ENCODE peak calls at places on chromosome 20, in seven cellular contexts. E is uterus, P is gastrocnemius medialis, O is tibial nerve, D is esophagus squamous epithelium, A is adrenal gland, Z is stomach. H is an unnamed sample.
A peak's percentile ranks its signal among the peaks of the same experiment; 100 is the strongest.

GRCh38 chr20:4555188-4555893 is 166.4 kb upstream of the PRND start:
- DNase-seq in D (no peak), A (no peak), O (no peak), P (no peak), E (no peak), Z (no peak), H (no peak)

GRCh38 chr20:32203556-32204484 is 3.7 kb downstream of the PLAGL2 start:
- DNase-seq in A (no peak), P (peak; percentile 40), Z (peak; percentile 63), E (peak; percentile 73), D (no peak), O (no peak), H (peak; percentile 46)

GRCh38 chr20:62977613-62978558 is 25.4 kb downstream of the SLC17A9 start:
- DNase-seq in A (no peak), P (no peak), Z (peak; percentile 60), D (no peak), O (no peak), E (no peak), H (no peak)

GRCh38 chr20:58407966-58408557 is 19.0 kb downstream of the VAPB start:
- DNase-seq in D (no peak), Z (no peak), P (peak; percentile 59), O (no peak), A (no peak), E (no peak), H (no peak)

GRCh38 chr20:38222231-38222922 is 38.2 kb downstream of the KIAA1755 start:
- DNase-seq in O (peak; percentile 64), A (peak; percentile 69), Z (peak; percentile 74), E (peak; percentile 60), D (no peak), P (no peak), H (peak; percentile 37)

GRCh38 chr20:5448449-5449118 is 131.8 kb upstream of the PROKR2 start:
- DNase-seq in A (peak; percentile 37), D (no peak), Z (peak; percentile 51), E (no peak), O (peak; percentile 21), P (no peak), H (peak; percentile 47)

GRCh38 chr20:37395921-37396519 is 50.1 kb downstream of the SRC start:
- DNase-seq in P (no peak), D (no peak), O (no peak), A (no peak), Z (no peak), E (no peak), H (no peak)

GRCh38 chr20:52060794-52061714 is 130.5 kb downstream of the ZFP64 start:
- DNase-seq in D (no peak), O (no peak), A (no peak), P (no peak), Z (no peak), E (no peak), H (no peak)

GRCh38 chr20:63767886-63768285 is 28.3 kb downstream of the SLC2A4RG start:
- DNase-seq in Z (no peak), A (no peak), D (no peak), P (no peak), E (no peak), O (no peak), H (no peak)

GRCh38 chr20:19851863-19852262 is 93.8 kb downstream of the RIN2 start:
- DNase-seq in O (no peak), D (no peak), Z (no peak), A (no peak), P (no peak), E (no peak), H (no peak)

GRCh38 chr20:37904845-37905244 is 1.9 kb downstream of the VSTM2L start:
- DNase-seq in E (no peak), D (no peak), O (no peak), P (no peak), Z (no peak), A (no peak), H (no peak)

GRCh38 chr20:9015984-9016324 is 52.9 kb upstream of the PLCB4 start:
- DNase-seq in Z (no peak), A (no peak), D (no peak), O (no peak), E (no peak), P (no peak), H (no peak)

GRCh38 chr20:44715495-44716308 is 533 bp downstream of the CCN5 start:
- DNase-seq in D (no peak), O (no peak), Z (no peak), E (no peak), P (no peak), A (no peak), H (no peak)

GRCh38 chr20:54148947-54149764 is 24.6 kb downstream of the CYP24A1 start:
- DNase-seq in D (no peak), O (no peak), E (no peak), Z (no peak), A (no peak), P (no peak), H (peak; percentile 93)

GRCh38 chr20:59051666-59052065 is 9.1 kb upstream of the PRELID3B start:
- DNase-seq in D (no peak), E (no peak), A (no peak), P (no peak), O (no peak), Z (no peak), H (no peak)

GRCh38 chr20:56343861-56344381 is 14.9 kb upstream of the FAM210B start:
- DNase-seq in E (no peak), P (no peak), Z (peak; percentile 51), A (peak; percentile 47), D (no peak), O (no peak), H (peak; percentile 39)

GRCh38 chr20:53355790-53356189 is 237.8 kb downstream of the ZNF217 start:
- DNase-seq in O (no peak), A (no peak), E (no peak), P (no peak), D (no peak), Z (no peak), H (no peak)

GRCh38 chr20:52801628-52802006 is 170.5 kb upstream of the TSHZ2 start:
- DNase-seq in D (no peak), Z (peak; percentile 50), O (no peak), P (no peak), E (no peak), A (peak; percentile 46), H (peak; percentile 43)

GRCh38 chr20:59972037-59972801 is 14.0 kb downstream of the CDH26 start:
- DNase-seq in O (no peak), E (no peak), D (no peak), P (no peak), Z (no peak), A (no peak), H (peak; percentile 76)

GRCh38 chr20:56983813-56984212 is 282.6 kb downstream of the BMP7 start:
- DNase-seq in P (no peak), D (no peak), A (no peak), Z (no peak), O (no peak), E (no peak), H (no peak)

GRCh38 chr20:43776691-43777090 is 49.9 kb upstream of the GTSF1L start:
- DNase-seq in E (no peak), A (no peak), D (no peak), P (no peak), O (no peak), Z (no peak), H (no peak)

GRCh38 chr20:46406200-46406985 is at the start of gene ELMO2:
- DNase-seq in A (peak; percentile 97), P (peak; percentile 97), E (peak; percentile 99), D (peak; percentile 91), O (peak; percentile 98), Z (peak; percentile 99), H (peak; percentile 99)
- TF ChIP-seq POLR2A in A (peak; percentile 24), P (peak; percentile 88), E (peak; percentile 73), D (no peak), O (peak; percentile 52), Z (no peak), H (peak; percentile 69)

GRCh38 chr20:41166201-41167117 is 29.1 kb downstream of the PLCG1 start:
- DNase-seq in Z (no peak), O (no peak), E (no peak), P (no peak), D (no peak), A (no peak), H (no peak)

GRCh38 chr20:41165001-41165882 is 27.9 kb downstream of the PLCG1 start:
- DNase-seq in D (no peak), A (no peak), Z (no peak), P (no peak), O (no peak), E (no peak), H (no peak)

GRCh38 chr20:41167481-41168253 is 30.3 kb downstream of the PLCG1 start:
- DNase-seq in P (no peak), Z (no peak), A (no peak), D (no peak), O (no peak), E (no peak), H (no peak)

GRCh38 chr20:41168281-41169183 is 31.2 kb downstream of the PLCG1 start:
- DNase-seq in A (no peak), O (no peak), D (no peak), E (peak; percentile 9), P (no peak), Z (no peak), H (no peak)

GRCh38 chr20:41167118-41167470 is 29.8 kb downstream of the PLCG1 start:
- DNase-seq in D (no peak), P (no peak), Z (no peak), O (no peak), A (no peak), E (no peak), H (no peak)
- H3K27ac ChIP-seq in D (no peak overlapping the region), P (no peak overlapping the region), Z (no peak overlapping the region), O (peak overlapping the region; percentile 22), A (no peak overlapping the region), E (no peak overlapping the region), H (no peak overlapping the region)

DNA sequence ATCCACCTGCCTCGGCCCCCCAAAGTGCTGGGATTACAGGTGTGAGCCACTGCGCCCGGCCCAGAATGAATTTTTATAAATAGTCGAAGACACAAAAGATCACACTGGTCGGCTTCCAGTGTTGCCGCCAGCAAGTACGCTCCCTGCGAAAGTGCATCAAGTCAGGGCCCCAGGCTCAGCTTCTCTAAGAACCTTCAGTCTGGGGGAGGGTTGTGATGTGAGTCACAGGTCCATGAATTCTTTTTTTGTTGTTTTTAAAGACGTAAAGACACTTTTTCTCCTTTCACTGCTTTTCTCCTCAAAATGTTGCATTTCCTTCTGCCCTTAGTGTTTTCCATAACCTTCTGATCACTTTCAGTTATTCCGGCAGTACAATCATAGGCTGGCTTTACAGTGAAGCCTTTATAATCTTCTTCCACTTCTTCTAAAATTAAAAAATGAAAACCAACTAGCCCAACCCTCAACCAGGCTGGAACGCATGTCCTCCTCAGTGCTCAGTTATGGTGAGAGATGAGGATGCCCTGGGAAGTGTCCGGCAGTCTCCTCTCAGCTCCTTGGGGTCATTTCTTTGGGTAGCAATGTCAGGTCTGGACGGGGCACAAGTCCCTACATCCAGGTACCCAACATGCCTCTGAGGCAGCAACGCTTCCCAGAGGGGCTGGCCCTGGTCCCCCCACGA is 66.6 kb downstream of the CSE1L start:
- DNase-seq in Z (no peak), O (no peak), E (no peak), D (no peak), A (no peak), P (no peak), H (no peak)
- TF ChIP-seq POLR2A in Z (no peak), O (no peak), E (no peak), D (no peak), A (no peak), P (no peak), H (no peak)

DNA sequence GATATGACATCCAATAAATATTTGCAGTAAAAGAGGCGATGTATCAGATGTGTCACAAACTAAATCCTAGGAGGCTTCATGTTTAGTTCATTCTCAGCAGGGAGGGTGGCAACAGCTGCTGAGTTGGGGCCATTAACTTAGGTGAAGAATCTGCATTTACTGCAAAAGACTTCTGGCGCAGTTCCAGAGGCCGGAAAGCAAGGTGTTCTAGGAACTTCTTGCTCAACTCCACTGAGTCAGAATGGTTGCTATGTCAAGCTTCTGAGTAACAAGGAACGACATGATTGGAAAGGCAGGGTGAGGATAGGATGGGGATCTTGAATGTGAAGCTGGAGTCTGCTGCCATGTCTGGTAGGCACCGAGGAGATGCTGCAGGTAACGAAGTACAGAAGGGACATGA is 11.7 kb downstream of the ADNP start:
- DNase-seq in E (peak; percentile 74), A (peak; percentile 36), O (no peak), Z (peak; percentile 42), D (no peak), P (no peak), H (peak; percentile 16)
- H3K27ac ChIP-seq in E (peak overlapping the region; percentile 41), A (no peak overlapping the region), O (no peak overlapping the region), Z (no peak overlapping the region), D (no peak overlapping the region), P (no peak overlapping the region), H (no peak overlapping the region)